ENCODE peak calls at places on chromosomes 11 and 22, in five cellular contexts. L is stomach, Z is IMR-90, V is esophagus squamous epithelium, T is PC-3. E is an unnamed sample.

GRCh38 chr11:106415510-106415909 is 338.0 kb downstream of the AASDHPPT start:
- DNase-seq in Z (no peak), V (no peak), L (no peak), T (peak), E (no peak)

GRCh38 chr22:36741204-36741793 is 34.6 kb downstream of the IFT27 start:
- DNase-seq in T (no peak), L (peak), V (no peak), Z (no peak), E (no peak)

GRCh38 chr11:91639359-91639758 is 585.3 kb upstream of the FAT3 start:
- DNase-seq in Z (no peak), V (no peak), T (no peak), L (no peak), E (no peak)

GRCh38 chr22:25395468-25395867 is 169.0 kb upstream of the GRK3 start:
- DNase-seq in V (no peak), T (no peak), Z (no peak), L (no peak), E (no peak)

GRCh38 chr11:12074529-12075195 is 35.7 kb upstream of the MICAL2 start:
- DNase-seq in L (no peak), V (no peak), Z (no peak), T (no peak), E (no peak)

GRCh38 chr11:101453682-101454081 is 130.1 kb downstream of the TRPC6 start:
- DNase-seq in T (peak), V (no peak), Z (peak), L (no peak), E (no peak)

GRCh38 chr11:33830903-33831648 is 56.8 kb upstream of the FBXO3 start:
- DNase-seq in V (no peak), L (no peak), T (peak), Z (no peak), E (peak)

GRCh38 chr11:61021661-61022212 is 50.3 kb downstream of the CD6 start:
- DNase-seq in Z (no peak), L (peak), T (no peak), V (no peak), E (peak)

GRCh38 chr11:45021692-45022130 is 71.0 kb upstream of the TP53I11 start:
- DNase-seq in L (no peak), T (no peak), V (no peak), Z (peak), E (no peak)

GRCh38 chr11:10288316-10288715 is 5.7 kb downstream of the SBF2 start:
- DNase-seq in V (no peak), Z (no peak), L (no peak), T (no peak), E (no peak)

GRCh38 chr11:120326845-120327281 is 1.8 kb downstream of the TLCD5 start:
- DNase-seq in Z (peak), T (peak), L (no peak), V (no peak), E (no peak)

GRCh38 chr11:93857413-93858185 is 7.2 kb upstream of the VSTM5 start:
- DNase-seq in T (peak), L (no peak), Z (no peak), V (no peak), E (no peak)
- TF ChIP-seq CTCF in T (no peak), L (no peak), Z (no peak), V (no peak), E (no peak)

DNA sequence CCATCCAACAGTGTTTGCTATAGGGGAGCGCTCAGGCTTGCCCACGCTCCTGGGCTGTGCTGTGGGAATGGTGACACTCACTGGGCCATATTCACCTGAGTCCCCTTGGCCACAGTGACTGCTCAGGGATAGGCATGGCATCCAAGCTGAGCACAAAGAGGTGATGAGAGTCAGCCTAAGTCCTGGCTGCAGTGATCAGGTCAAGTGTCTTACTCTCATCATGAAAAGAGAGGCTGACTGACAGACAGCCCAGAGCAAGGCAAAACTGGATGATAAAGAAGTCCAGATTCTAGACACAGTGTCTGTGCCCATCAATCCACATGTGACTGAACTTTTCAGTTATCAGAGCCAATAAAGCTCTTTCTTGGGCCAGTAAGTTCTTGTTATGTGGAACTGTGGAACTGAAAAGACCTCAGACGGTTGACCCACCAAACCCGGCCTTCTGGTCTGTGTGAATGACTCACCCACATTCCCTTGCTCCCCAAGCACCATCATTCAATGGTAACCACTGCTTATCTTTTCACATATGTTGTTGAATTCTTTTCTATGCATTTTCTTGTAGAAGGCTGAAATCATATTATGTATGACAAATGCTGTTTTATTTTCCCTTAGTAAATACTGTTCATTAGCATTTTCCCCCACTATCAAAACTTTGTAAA is 43.2 kb upstream of the YPEL1 start:
- DNase-seq in T (no peak), L (peak), Z (peak), V (no peak), E (no peak)
- H3K27ac ChIP-seq in T (no peak), L (no peak), Z (peak), V (no peak), E (no peak)

GRCh38 chr11:107858217-107859070 is at the start of gene SLC35F2:
- DNase-seq in V (no peak), Z (peak), T (peak), L (peak), E (peak)

GRCh38 chr11:107859459-107860239 is 1.1 kb upstream of the SLC35F2 start:
- DNase-seq in L (peak), V (no peak), T (peak), Z (no peak), E (peak)

GRCh38 chr11:107856981-107857517 is 1.5 kb downstream of the SLC35F2 start:
- DNase-seq in Z (no peak), T (peak), L (no peak), V (no peak), E (no peak)

GRCh38 chr11:107857550-107858216 is 904 bp downstream of the SLC35F2 start:
- DNase-seq in V (no peak), L (no peak), T (no peak), Z (peak), E (no peak)

GRCh38 chr11:107860688-107861087 is 2.1 kb upstream of the SLC35F2 start:
- DNase-seq in L (no peak), V (no peak), T (no peak), Z (no peak), E (no peak)
- TF ChIP-seq CTCF in L (no peak), V (no peak), T (no peak), Z (no peak), E (no peak)

GRCh38 chr11:119147604-119148333 is 1.1 kb upstream of the ABCG4 start:
- DNase-seq in Z (no peak), L (no peak), T (no peak), V (no peak), E (no peak)
- H3K27ac ChIP-seq in Z (no peak), L (no peak), T (no peak), V (no peak), E (no peak)

DNA sequence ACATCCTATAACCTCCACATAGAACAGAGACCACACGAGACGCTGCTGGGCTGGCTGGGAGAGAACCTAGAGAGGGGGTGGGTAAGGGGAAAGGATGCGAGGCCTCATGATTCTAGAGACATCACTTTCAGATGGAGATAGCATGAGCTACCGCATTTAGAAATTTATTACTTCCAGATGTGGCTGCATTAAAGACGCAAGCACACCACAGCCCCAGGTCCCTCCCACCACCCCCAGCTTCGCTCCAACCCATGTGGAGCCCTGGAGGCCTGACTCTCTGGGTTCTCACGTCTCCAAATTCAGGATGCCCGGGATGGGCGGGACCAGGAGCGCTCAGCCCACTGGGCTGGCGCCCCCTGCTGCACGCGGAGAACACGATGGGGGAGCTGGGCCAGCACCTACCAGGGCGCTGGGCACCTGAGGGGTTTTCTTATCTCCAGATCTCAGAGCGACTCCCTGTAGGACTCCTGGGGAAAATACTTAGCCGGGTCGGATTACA is 13.6 kb downstream of the MRPL21 start:
- DNase-seq in V (no peak), L (no peak), Z (peak), T (no peak), E (no peak)
- TF ChIP-seq CTCF in V (no peak), L (peak), Z (peak), T (peak), E (no peak)

GRCh38 chr11:67468835-67469811 is at the start of gene TMEM134:
- DNase-seq in Z (peak), T (peak), L (peak), V (peak), E (peak)

GRCh38 chr11:67466962-67467771 is 1.9 kb downstream of the TMEM134 start:
- DNase-seq in V (no peak), L (no peak), Z (no peak), T (no peak), E (no peak)

GRCh38 chr11:67466367-67466766 is 2.7 kb downstream of the TMEM134 start:
- DNase-seq in T (no peak), V (no peak), Z (no peak), L (no peak), E (no peak)

GRCh38 chr11:67468509-67468834 is 579 bp downstream of the TMEM134 start:
- DNase-seq in Z (no peak), V (no peak), T (no peak), L (no peak), E (no peak)

DNA sequence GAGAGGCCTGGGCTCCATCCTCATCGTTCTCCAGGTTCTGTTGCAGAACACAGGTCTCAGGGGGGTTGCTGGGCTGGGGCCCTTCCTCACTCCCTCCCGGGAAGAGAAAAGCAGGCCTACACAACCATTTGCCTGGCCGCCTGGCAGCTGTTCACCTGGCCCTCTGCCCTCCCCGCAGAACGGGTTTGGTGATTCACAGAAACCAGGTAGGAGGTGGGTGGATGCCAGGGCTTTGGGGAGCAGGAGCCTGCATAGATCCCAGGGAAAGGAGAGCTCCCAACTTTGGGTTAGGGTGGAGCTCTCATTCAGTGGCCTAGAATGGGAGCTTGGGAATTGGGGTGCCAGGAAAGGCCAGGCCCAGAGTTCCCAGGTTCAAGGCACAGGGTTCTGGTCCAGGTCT is 995 bp downstream of the TMEM134 start:
- DNase-seq in T (peak), L (peak), Z (no peak), V (no peak), E (peak)
- H3K27ac ChIP-seq in T (peak), L (peak), Z (peak), V (peak), E (peak)

GRCh38 chr11:35163707-35164496 is 24.9 kb downstream of the CD44 start:
- DNase-seq in V (no peak), Z (peak), T (no peak), L (no peak), E (no peak)
- TF ChIP-seq CTCF in V (peak), Z (peak), T (no peak), L (peak), E (no peak)

DNA sequence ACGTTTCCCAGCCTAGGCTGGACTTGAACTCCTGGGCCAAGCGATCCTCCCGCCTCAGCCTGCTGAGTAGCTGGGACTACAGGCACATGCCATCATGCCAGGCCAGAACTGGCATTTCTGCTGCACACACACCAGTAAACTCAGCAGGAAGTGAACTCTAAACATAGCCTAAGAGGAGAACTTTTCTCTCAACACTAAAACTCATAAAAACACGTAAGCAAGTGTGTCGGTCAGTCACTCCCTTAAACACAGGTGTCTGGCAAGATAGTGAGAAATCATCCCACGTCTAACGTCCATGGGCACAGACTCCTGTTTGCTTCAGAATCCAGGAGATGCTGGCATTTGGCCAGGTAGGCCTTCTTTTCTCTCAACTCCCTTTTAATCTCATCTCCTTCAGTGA is 104.8 kb downstream of the RPL27A start:
- DNase-seq in Z (peak), T (no peak), V (no peak), L (no peak), E (peak)
- H3K27ac ChIP-seq in Z (no peak), T (no peak), V (no peak), L (peak), E (peak)

GRCh38 chr11:38988908-38989307 is 2390.9 kb upstream of the RAG2 start:
- DNase-seq in T (no peak), V (no peak), L (no peak), Z (no peak), E (no peak)
- TF ChIP-seq CTCF in T (no peak), V (no peak), L (no peak), Z (no peak), E (no peak)

E was measured in RWPE1.